ENCODE peak calls at places on chromosomes 12 and 14, in seven cellular contexts. E is aorta, H is OCI-LY7, V is ovary, G is K562, L is Panc1, M is brain microvascular endothelial cell. P is an unnamed sample.

GRCh38 chr14:24196071-24197061 is 1.1 kb upstream of the TM9SF1 start:
- DNase-seq in V (no peak), G (peak), M (no peak), L (no peak), H (peak), E (no peak), P (no peak)

GRCh38 chr14:62592877-62593276 is 452.4 kb downstream of the KCNH5 start:
- DNase-seq in L (no peak), E (no peak), G (no peak), H (no peak), V (no peak), M (no peak), P (peak)

GRCh38 chr12:88305491-88305890 is 163.4 kb downstream of the TMTC3 start:
- DNase-seq in L (no peak), G (no peak), M (no peak), H (no peak), E (no peak), V (no peak), P (no peak)

GRCh38 chr12:56487448-56488040 is 417 bp downstream of the GLS2 start:
- DNase-seq in M (no peak), E (peak), L (no peak), G (no peak), V (peak), H (no peak), P (no peak)

GRCh38 chr14:64556526-64556925 is 6.8 kb downstream of the PPP1R36 start:
- DNase-seq in G (no peak), V (no peak), E (no peak), H (no peak), L (no peak), M (no peak), P (no peak)

GRCh38 chr12:51980051-51980808 is 26.5 kb upstream of the TAMALIN start:
- DNase-seq in H (peak), V (peak), G (peak), E (peak), M (peak), L (peak), P (no peak)

GRCh38 chr14:88765130-88765529 is 27.6 kb downstream of the EML5 start:
- DNase-seq in V (no peak), L (no peak), E (no peak), M (peak), G (no peak), H (no peak), P (no peak)

GRCh38 chr12:59736786-59737185 is 141.0 kb downstream of the SLC16A7 start:
- DNase-seq in E (no peak), H (no peak), G (no peak), V (no peak), L (no peak), M (peak), P (peak)

GRCh38 chr12:6279631-6280030 is 30.9 kb upstream of the PLEKHG6 start:
- DNase-seq in L (no peak), H (no peak), G (no peak), E (no peak), V (peak), M (no peak), P (no peak)

GRCh38 chr12:23060161-23060560 is 435.2 kb downstream of the ETNK1 start:
- DNase-seq in V (no peak), E (no peak), G (no peak), L (no peak), H (no peak), M (no peak), P (no peak)

GRCh38 chr12:23049180-23049579 is 424.2 kb downstream of the ETNK1 start:
- DNase-seq in H (peak), E (no peak), M (no peak), V (no peak), L (no peak), G (no peak), P (no peak)

GRCh38 chr12:23057571-23057970 is 432.6 kb downstream of the ETNK1 start:
- DNase-seq in L (no peak), M (no peak), E (no peak), V (no peak), H (no peak), G (no peak), P (no peak)

DNA sequence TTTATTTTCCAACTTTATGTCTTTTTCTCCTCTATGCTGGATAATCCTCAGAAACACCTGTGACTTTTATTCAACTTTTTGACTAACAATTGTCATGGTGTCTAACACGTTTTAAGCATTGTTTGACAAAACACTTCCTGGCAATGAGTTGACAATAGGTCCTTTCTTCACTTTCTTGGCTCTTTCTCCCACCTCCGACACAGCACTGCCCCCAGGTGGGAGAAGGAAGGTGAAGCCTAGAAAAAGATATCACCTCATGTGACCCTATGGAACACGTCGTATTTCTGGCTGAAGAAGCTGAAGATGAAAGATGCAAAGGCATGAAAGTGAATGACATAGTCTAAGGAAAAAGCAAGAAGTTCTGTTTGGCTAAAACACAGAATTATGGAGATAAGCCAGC is 430.0 kb downstream of the ETNK1 start:
- DNase-seq in E (no peak), M (no peak), H (peak), V (no peak), L (no peak), G (peak), P (no peak)
- H3K27ac ChIP-seq in E (no peak), M (no peak), H (no peak), V (no peak), L (no peak), G (no peak), P (no peak)

DNA sequence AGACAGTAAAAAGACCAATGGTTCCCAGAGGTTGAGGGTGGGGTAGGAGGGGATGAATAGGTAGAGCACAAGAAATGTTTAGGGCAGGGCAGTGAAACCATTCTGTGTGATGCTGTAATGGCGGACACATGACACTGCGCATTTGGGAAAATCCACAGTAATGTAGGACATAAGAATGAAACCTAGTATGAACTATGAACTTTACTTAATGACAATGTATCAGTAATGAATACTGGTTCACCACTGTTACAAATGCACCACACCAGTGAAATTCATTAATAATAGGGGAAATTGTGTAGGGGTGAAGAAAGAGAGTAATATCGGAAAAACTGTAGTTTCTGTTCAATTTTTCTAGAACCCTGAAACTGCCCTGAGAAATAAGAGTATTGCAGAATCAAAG is 5.6 kb downstream of the ERH start:
- DNase-seq in L (no peak), V (no peak), H (no peak), E (no peak), G (no peak), M (no peak), P (no peak)
- H3K27ac ChIP-seq in L (no peak), V (no peak), H (peak), E (no peak), G (no peak), M (no peak), P (no peak)

DNA sequence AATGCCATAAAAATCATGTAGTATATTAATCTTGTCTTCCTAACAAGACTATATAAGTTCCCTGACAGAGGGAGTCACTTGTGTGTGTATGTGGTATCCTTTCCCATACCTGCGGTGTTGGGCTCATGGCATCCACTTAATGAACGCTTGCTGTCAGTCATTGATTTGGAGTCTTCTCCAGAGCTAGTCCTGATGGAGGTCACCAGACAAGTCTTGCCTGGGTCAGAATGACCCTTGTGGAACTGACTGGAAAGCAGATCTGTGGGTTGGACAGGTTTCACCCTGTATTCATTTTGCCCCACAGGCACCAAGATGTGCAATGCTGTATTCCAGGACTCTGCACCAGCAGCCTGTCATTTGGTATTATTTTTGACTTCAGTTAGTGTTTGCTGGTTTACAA is 27.3 kb upstream of the WNK1 start:
- DNase-seq in G (no peak), H (no peak), E (no peak), M (no peak), L (no peak), V (no peak), P (no peak)
- H3K27ac ChIP-seq in G (no peak), H (no peak), E (no peak), M (no peak), L (no peak), V (no peak), P (no peak)

GRCh38 chr14:103869406-103870143 is 22.2 kb upstream of the PPP1R13B start:
- DNase-seq in V (no peak), L (no peak), G (no peak), M (no peak), H (no peak), E (no peak), P (no peak)
- H3K27ac ChIP-seq in V (no peak), L (no peak), G (no peak), M (no peak), H (no peak), E (no peak), P (no peak)

DNA sequence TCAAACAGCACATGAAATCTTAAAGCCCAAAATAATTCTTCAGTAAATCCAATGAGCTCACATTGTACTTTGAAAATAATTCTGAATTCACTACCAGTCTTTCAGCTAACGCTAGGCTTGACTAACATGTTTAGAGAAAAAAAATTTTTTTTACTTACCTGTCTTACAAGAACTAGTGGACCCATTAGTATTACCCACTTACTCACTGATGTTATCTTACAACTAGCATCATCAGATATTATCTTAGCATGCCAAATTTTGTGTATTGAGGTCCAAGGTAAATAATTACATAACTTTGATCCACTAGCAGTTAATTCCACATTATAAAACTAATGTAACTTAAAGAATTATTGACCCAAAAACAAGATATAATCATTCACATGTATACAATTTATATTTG is 62.7 kb downstream of the SLC41A2 start:
- DNase-seq in M (no peak), E (no peak), G (no peak), H (no peak), V (no peak), L (no peak), P (no peak)
- H3K27ac ChIP-seq in M (no peak), E (no peak), G (no peak), H (no peak), V (no peak), L (no peak), P (no peak)

DNA sequence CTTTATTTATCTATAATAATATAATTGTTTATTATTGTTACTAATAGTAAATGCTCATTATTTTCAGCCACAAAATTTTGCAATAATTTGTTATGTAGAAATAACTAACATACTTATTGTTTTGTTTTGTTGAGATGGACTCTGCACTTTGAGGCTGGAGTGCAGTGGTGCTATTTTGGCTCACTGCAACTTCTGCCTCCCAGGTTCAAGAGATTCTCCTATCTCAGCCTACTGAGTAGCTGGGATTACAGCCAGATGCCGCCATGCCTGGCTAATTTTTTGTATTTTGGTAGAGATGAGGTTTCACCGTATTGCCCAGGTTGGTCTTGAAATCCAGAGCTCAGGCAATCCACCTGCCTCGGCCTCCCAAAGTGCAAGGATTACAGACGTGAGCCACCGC is 76.6 kb upstream of the RAP1B start:
- DNase-seq in G (no peak), M (no peak), E (no peak), L (no peak), V (no peak), H (no peak), P (no peak)
- H3K27ac ChIP-seq in G (no peak), M (no peak), E (no peak), L (no peak), V (no peak), H (no peak), P (no peak)

GRCh38 chr12:108269224-108269623 is 69.9 kb downstream of the CMKLR1 start:
- DNase-seq in V (no peak), G (no peak), M (no peak), H (no peak), L (no peak), E (no peak), P (no peak)

GRCh38 chr12:108268397-108268796 is 70.7 kb downstream of the CMKLR1 start:
- DNase-seq in V (no peak), G (no peak), E (no peak), L (no peak), H (no peak), M (no peak), P (no peak)

GRCh38 chr12:108265505-108265904 is 73.6 kb downstream of the CMKLR1 start:
- DNase-seq in G (no peak), M (no peak), L (no peak), V (no peak), H (no peak), E (no peak), P (no peak)

GRCh38 chr12:108267449-108267848 is 71.7 kb downstream of the CMKLR1 start:
- DNase-seq in E (no peak), V (no peak), H (no peak), M (no peak), L (no peak), G (no peak), P (no peak)

DNA sequence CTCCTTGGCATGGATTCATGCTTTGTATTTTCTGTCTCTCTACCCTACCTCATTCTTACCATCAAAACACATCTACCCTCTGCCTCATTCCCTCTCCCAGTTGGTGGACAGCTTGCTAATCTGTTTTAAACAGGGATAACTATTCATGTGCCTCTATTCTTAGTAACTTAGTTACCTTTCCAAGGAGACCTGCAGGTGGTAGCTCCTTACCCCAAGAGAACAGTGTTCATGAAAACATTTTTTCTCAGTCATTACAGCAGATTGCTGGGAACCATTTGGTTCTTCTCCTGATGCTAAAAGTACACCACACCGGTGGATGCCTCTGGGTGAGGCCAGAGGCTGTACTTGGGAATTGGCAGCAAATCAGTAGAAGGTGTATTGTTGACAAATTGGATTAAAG is 73.0 kb downstream of the CMKLR1 start:
- DNase-seq in L (no peak), H (no peak), M (no peak), G (no peak), V (no peak), E (no peak), P (no peak)
- H3K27ac ChIP-seq in L (no peak), H (no peak), M (no peak), G (no peak), V (no peak), E (no peak), P (no peak)

DNA sequence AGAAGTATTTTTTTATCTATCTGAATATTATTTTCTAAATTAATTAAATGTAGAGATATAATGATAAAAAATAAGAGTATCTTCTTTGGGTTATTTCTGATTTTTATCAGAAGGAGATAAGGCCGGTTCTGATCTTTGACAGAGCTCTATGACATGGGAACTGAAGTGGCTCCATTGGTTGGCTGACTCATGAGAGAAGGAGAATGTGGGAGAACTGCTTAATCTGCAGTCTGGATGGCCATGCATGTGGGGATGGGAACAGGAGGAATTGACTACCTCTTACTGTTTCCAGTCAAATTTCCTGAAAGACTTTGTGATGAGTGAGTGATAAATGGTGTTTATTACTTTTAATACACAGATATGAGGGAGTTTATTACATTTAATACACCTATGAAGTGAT is 155.8 kb upstream of the ATP2B1 start:
- DNase-seq in H (no peak), E (no peak), M (no peak), L (no peak), V (no peak), G (no peak), P (no peak)
- H3K27ac ChIP-seq in H (peak), E (no peak), M (no peak), L (no peak), V (no peak), G (no peak), P (no peak)